ENCODE peak calls at places on chromosomes 1 and 21, in nine cellular contexts. One of them, this sample, is unnamed.

GRCh38 chr1:172566196-172566997 is 33.4 kb downstream of the SUCO start:
- DNase-seq in NCI-H1092: no peak
- DNase-seq in stimulated activated CD4-positive, alpha-beta T cell treated with anti-CD3 and anti-CD28 coated beads, Interleukin-4, amount 100 ng/mL, for 4 hours: no peak
- DNase-seq in NCI-H510A: no peak
- DNase-seq in fibroblast of mammary gland: peak; percentile 12
- DNase-seq in EH: no peak
- DNase-seq in astrocyte of the spinal cord: no peak
- DNase-seq in MCF 10A: no peak
- DNase-seq in fibroblast of the conjunctiva: no peak
- DNase-seq in this sample: no peak

GRCh38 chr1:5884110-5884509 is 108.1 kb downstream of the NPHP4 start:
- DNase-seq in fibroblast of mammary gland: no peak
- DNase-seq in fibroblast of the conjunctiva: no peak
- DNase-seq in NCI-H1092: no peak
- DNase-seq in MCF 10A: no peak
- DNase-seq in NCI-H510A: no peak
- DNase-seq in stimulated activated CD4-positive, alpha-beta T cell treated with anti-CD3 and anti-CD28 coated beads, Interleukin-4, amount 100 ng/mL, for 4 hours: no peak
- DNase-seq in EH: no peak
- DNase-seq in astrocyte of the spinal cord: no peak
- DNase-seq in this sample: no peak

GRCh38 chr1:34808051-34808810 is 15.4 kb downstream of the GJA4 start:
- DNase-seq in NCI-H510A: no peak
- DNase-seq in fibroblast of the conjunctiva: no peak
- DNase-seq in stimulated activated CD4-positive, alpha-beta T cell treated with anti-CD3 and anti-CD28 coated beads, Interleukin-4, amount 100 ng/mL, for 4 hours: no peak
- DNase-seq in fibroblast of mammary gland: no peak
- DNase-seq in MCF 10A: no peak
- DNase-seq in NCI-H1092: no peak
- DNase-seq in astrocyte of the spinal cord: no peak
- DNase-seq in EH: no peak
- DNase-seq in this sample: no peak

GRCh38 chr1:63674238-63674864 is 81.1 kb downstream of the PGM1 start:
- DNase-seq in astrocyte of the spinal cord: peak; percentile 96
- DNase-seq in MCF 10A: peak; percentile 90
- DNase-seq in stimulated activated CD4-positive, alpha-beta T cell treated with anti-CD3 and anti-CD28 coated beads, Interleukin-4, amount 100 ng/mL, for 4 hours: no peak
- DNase-seq in EH: peak; percentile 77
- DNase-seq in fibroblast of the conjunctiva: peak; percentile 89
- DNase-seq in NCI-H510A: peak; percentile 4
- DNase-seq in fibroblast of mammary gland: peak; percentile 97
- DNase-seq in NCI-H1092: no peak
- DNase-seq in this sample: peak; percentile 25

GRCh38 chr1:219798283-219799030 is 129.9 kb downstream of the SLC30A10 start:
- DNase-seq in MCF 10A: peak; percentile 66
- DNase-seq in NCI-H1092: no peak
- DNase-seq in stimulated activated CD4-positive, alpha-beta T cell treated with anti-CD3 and anti-CD28 coated beads, Interleukin-4, amount 100 ng/mL, for 4 hours: no peak
- DNase-seq in fibroblast of mammary gland: peak; percentile 88
- DNase-seq in EH: peak; percentile 74
- DNase-seq in astrocyte of the spinal cord: peak; percentile 75
- DNase-seq in fibroblast of the conjunctiva: peak; percentile 39
- DNase-seq in NCI-H510A: no peak
- DNase-seq in this sample: no peak

GRCh38 chr21:28991861-28992525 is 684 bp downstream of the LTN1 start:
- DNase-seq in stimulated activated CD4-positive, alpha-beta T cell treated with anti-CD3 and anti-CD28 coated beads, Interleukin-4, amount 100 ng/mL, for 4 hours: no peak
- DNase-seq in EH: peak; percentile 6
- DNase-seq in fibroblast of the conjunctiva: no peak
- DNase-seq in fibroblast of mammary gland: no peak
- DNase-seq in NCI-H1092: no peak
- DNase-seq in astrocyte of the spinal cord: no peak
- DNase-seq in MCF 10A: peak; percentile 13
- DNase-seq in NCI-H510A: no peak
- DNase-seq in this sample: no peak

GRCh38 chr21:41369915-41370839 is 8.3 kb downstream of the MX2 start:
- DNase-seq in stimulated activated CD4-positive, alpha-beta T cell treated with anti-CD3 and anti-CD28 coated beads, Interleukin-4, amount 100 ng/mL, for 4 hours: peak; percentile 22
- DNase-seq in MCF 10A: no peak
- DNase-seq in astrocyte of the spinal cord: no peak
- DNase-seq in EH: no peak
- DNase-seq in fibroblast of the conjunctiva: no peak
- DNase-seq in NCI-H510A: peak; percentile 20
- DNase-seq in NCI-H1092: no peak
- DNase-seq in fibroblast of mammary gland: no peak
- DNase-seq in this sample: no peak

GRCh38 chr1:37556712-37557196 is at the start of gene DNALI1:
- DNase-seq in MCF 10A: no peak
- DNase-seq in stimulated activated CD4-positive, alpha-beta T cell treated with anti-CD3 and anti-CD28 coated beads, Interleukin-4, amount 100 ng/mL, for 4 hours: peak; percentile 9
- DNase-seq in astrocyte of the spinal cord: peak; percentile 93
- DNase-seq in EH: peak; percentile 90
- DNase-seq in NCI-H510A: peak; percentile 100
- DNase-seq in fibroblast of mammary gland: peak; percentile 87
- DNase-seq in NCI-H1092: peak; percentile 90
- DNase-seq in fibroblast of the conjunctiva: peak; percentile 90
- DNase-seq in this sample: peak; percentile 94

GRCh38 chr21:28283652-28284490 is 708.8 kb downstream of the LTN1 start:
- DNase-seq in stimulated activated CD4-positive, alpha-beta T cell treated with anti-CD3 and anti-CD28 coated beads, Interleukin-4, amount 100 ng/mL, for 4 hours: no peak
- DNase-seq in fibroblast of the conjunctiva: peak; percentile 92
- DNase-seq in NCI-H1092: no peak
- DNase-seq in fibroblast of mammary gland: peak; percentile 93
- DNase-seq in EH: peak; percentile 99
- DNase-seq in MCF 10A: peak; percentile 30
- DNase-seq in NCI-H510A: no peak
- DNase-seq in astrocyte of the spinal cord: peak; percentile 84
- DNase-seq in this sample: peak; percentile 5

GRCh38 chr21:43866659-43867331 is 1.8 kb downstream of the AGPAT3 start:
- DNase-seq in NCI-H1092: no peak
- DNase-seq in MCF 10A: peak; percentile 9
- DNase-seq in fibroblast of the conjunctiva: no peak
- DNase-seq in astrocyte of the spinal cord: no peak
- DNase-seq in stimulated activated CD4-positive, alpha-beta T cell treated with anti-CD3 and anti-CD28 coated beads, Interleukin-4, amount 100 ng/mL, for 4 hours: peak; percentile 53
- DNase-seq in fibroblast of mammary gland: no peak
- DNase-seq in EH: no peak
- DNase-seq in NCI-H510A: no peak
- DNase-seq in this sample: no peak

GRCh38 chr1:90721210-90722194 is 4.4 kb upstream of the BARHL2 start:
- DNase-seq in MCF 10A: peak; percentile 78
- DNase-seq in fibroblast of the conjunctiva: peak; percentile 27
- DNase-seq in stimulated activated CD4-positive, alpha-beta T cell treated with anti-CD3 and anti-CD28 coated beads, Interleukin-4, amount 100 ng/mL, for 4 hours: peak; percentile 41
- DNase-seq in fibroblast of mammary gland: peak; percentile 54
- DNase-seq in EH: peak; percentile 62
- DNase-seq in NCI-H1092: peak; percentile 67
- DNase-seq in NCI-H510A: peak; percentile 76
- DNase-seq in astrocyte of the spinal cord: peak; percentile 52
- DNase-seq in this sample: peak; percentile 82

GRCh38 chr1:1348420-1349255 is 580 bp downstream of the DVL1 start:
- DNase-seq in NCI-H510A: no peak
- DNase-seq in EH: peak; percentile 47
- DNase-seq in MCF 10A: no peak
- DNase-seq in stimulated activated CD4-positive, alpha-beta T cell treated with anti-CD3 and anti-CD28 coated beads, Interleukin-4, amount 100 ng/mL, for 4 hours: no peak
- DNase-seq in NCI-H1092: no peak
- DNase-seq in fibroblast of the conjunctiva: no peak
- DNase-seq in astrocyte of the spinal cord: peak; percentile 52
- DNase-seq in fibroblast of mammary gland: peak; percentile 44
- DNase-seq in this sample: no peak

GRCh38 chr1:19209439-19209989 is 552 bp downstream of the UBR4 start:
- DNase-seq in NCI-H510A: no peak
- DNase-seq in fibroblast of mammary gland: peak; percentile 61
- DNase-seq in NCI-H1092: no peak
- DNase-seq in stimulated activated CD4-positive, alpha-beta T cell treated with anti-CD3 and anti-CD28 coated beads, Interleukin-4, amount 100 ng/mL, for 4 hours: peak; percentile 62
- DNase-seq in EH: peak; percentile 65
- DNase-seq in astrocyte of the spinal cord: peak; percentile 52
- DNase-seq in fibroblast of the conjunctiva: peak; percentile 13
- DNase-seq in MCF 10A: peak; percentile 41
- DNase-seq in this sample: no peak

GRCh38 chr1:5001466-5001865 is 347.1 kb downstream of the AJAP1 start:
- DNase-seq in NCI-H1092: no peak
- DNase-seq in NCI-H510A: no peak
- DNase-seq in stimulated activated CD4-positive, alpha-beta T cell treated with anti-CD3 and anti-CD28 coated beads, Interleukin-4, amount 100 ng/mL, for 4 hours: no peak
- DNase-seq in EH: no peak
- DNase-seq in astrocyte of the spinal cord: no peak
- DNase-seq in MCF 10A: no peak
- DNase-seq in fibroblast of mammary gland: no peak
- DNase-seq in fibroblast of the conjunctiva: no peak
- DNase-seq in this sample: no peak

GRCh38 chr1:107668762-107669161 is 296.2 kb downstream of the VAV3 start:
- DNase-seq in stimulated activated CD4-positive, alpha-beta T cell treated with anti-CD3 and anti-CD28 coated beads, Interleukin-4, amount 100 ng/mL, for 4 hours: no peak
- DNase-seq in NCI-H1092: no peak
- DNase-seq in astrocyte of the spinal cord: no peak
- DNase-seq in fibroblast of mammary gland: no peak
- DNase-seq in fibroblast of the conjunctiva: no peak
- DNase-seq in NCI-H510A: no peak
- DNase-seq in EH: no peak
- DNase-seq in MCF 10A: no peak
- DNase-seq in this sample: no peak

GRCh38 chr21:30193201-30193600 is 22.7 kb downstream of the CLDN8 start:
- DNase-seq in NCI-H510A: no peak
- DNase-seq in fibroblast of the conjunctiva: no peak
- DNase-seq in astrocyte of the spinal cord: no peak
- DNase-seq in fibroblast of mammary gland: peak; percentile 20
- DNase-seq in stimulated activated CD4-positive, alpha-beta T cell treated with anti-CD3 and anti-CD28 coated beads, Interleukin-4, amount 100 ng/mL, for 4 hours: no peak
- DNase-seq in NCI-H1092: no peak
- DNase-seq in MCF 10A: no peak
- DNase-seq in EH: no peak
- DNase-seq in this sample: no peak

GRCh38 chr1:11518791-11519628 is 40.1 kb downstream of the DISP3 start:
- DNase-seq in EH: no peak
- DNase-seq in NCI-H1092: no peak
- DNase-seq in fibroblast of the conjunctiva: no peak
- DNase-seq in fibroblast of mammary gland: no peak
- DNase-seq in MCF 10A: no peak
- DNase-seq in NCI-H510A: no peak
- DNase-seq in stimulated activated CD4-positive, alpha-beta T cell treated with anti-CD3 and anti-CD28 coated beads, Interleukin-4, amount 100 ng/mL, for 4 hours: no peak
- DNase-seq in astrocyte of the spinal cord: no peak
- DNase-seq in this sample: no peak

GRCh38 chr1:232880354-232880753 is 70.1 kb upstream of the NTPCR start:
- DNase-seq in astrocyte of the spinal cord: peak; percentile 34
- DNase-seq in stimulated activated CD4-positive, alpha-beta T cell treated with anti-CD3 and anti-CD28 coated beads, Interleukin-4, amount 100 ng/mL, for 4 hours: no peak
- DNase-seq in fibroblast of the conjunctiva: peak; percentile 16
- DNase-seq in MCF 10A: peak; percentile 69
- DNase-seq in fibroblast of mammary gland: peak; percentile 33
- DNase-seq in NCI-H510A: no peak
- DNase-seq in NCI-H1092: no peak
- DNase-seq in EH: peak; percentile 16
- DNase-seq in this sample: no peak